ENCODE peak calls at places on chromosomes 12 and 14, in nine cellular contexts. One of them, this sample, is unnamed.

GRCh38 chr12:46983959-46984833 is 95.2 kb upstream of the PCED1B start:
- DNase-seq in NCI-H69: peak
- DNase-seq in astrocyte of the cerebellum: peak
- DNase-seq in pancreas: no peak
- DNase-seq in neuronal stem cell: peak
- DNase-seq in left ventricle myocardium inferior: no peak
- DNase-seq in IMR-90: peak
- DNase-seq in globus pallidus: peak
- DNase-seq in LoVo: peak
- DNase-seq in this sample: peak

GRCh38 chr12:108849653-108850052 is 7.7 kb downstream of the SSH1 start:
- DNase-seq in NCI-H69: peak
- DNase-seq in astrocyte of the cerebellum: no peak
- DNase-seq in pancreas: no peak
- DNase-seq in neuronal stem cell: no peak
- DNase-seq in left ventricle myocardium inferior: peak
- DNase-seq in IMR-90: no peak
- DNase-seq in globus pallidus: no peak
- DNase-seq in LoVo: no peak
- DNase-seq in this sample: peak

GRCh38 chr14:72433511-72433910 is 460.4 kb downstream of the DPF3 start:
- DNase-seq in NCI-H69: no peak
- DNase-seq in astrocyte of the cerebellum: peak
- DNase-seq in pancreas: no peak
- DNase-seq in neuronal stem cell: no peak
- DNase-seq in left ventricle myocardium inferior: no peak
- DNase-seq in IMR-90: peak
- DNase-seq in globus pallidus: no peak
- DNase-seq in LoVo: peak
- DNase-seq in this sample: peak

GRCh38 chr12:98838282-98838681 is 193.2 kb downstream of the APAF1 start:
- DNase-seq in NCI-H69: peak
- DNase-seq in astrocyte of the cerebellum: peak
- DNase-seq in pancreas: no peak
- DNase-seq in neuronal stem cell: no peak
- DNase-seq in left ventricle myocardium inferior: no peak
- DNase-seq in IMR-90: peak
- DNase-seq in globus pallidus: peak
- DNase-seq in LoVo: no peak
- DNase-seq in this sample: peak

GRCh38 chr12:71746983-71747611 is 7.6 kb upstream of the RAB21 start:
- DNase-seq in NCI-H69: peak
- DNase-seq in astrocyte of the cerebellum: peak
- DNase-seq in pancreas: no peak
- DNase-seq in neuronal stem cell: no peak
- DNase-seq in left ventricle myocardium inferior: no peak
- DNase-seq in IMR-90: peak
- DNase-seq in globus pallidus: peak
- DNase-seq in LoVo: peak
- DNase-seq in this sample: peak

GRCh38 chr14:80584638-80585505 is 356.7 kb downstream of the CEP128 start:
- DNase-seq in NCI-H69: peak
- DNase-seq in astrocyte of the cerebellum: no peak
- DNase-seq in pancreas: no peak
- DNase-seq in neuronal stem cell: no peak
- DNase-seq in left ventricle myocardium inferior: no peak
- DNase-seq in IMR-90: peak
- DNase-seq in globus pallidus: no peak
- DNase-seq in LoVo: peak
- DNase-seq in this sample: no peak

GRCh38 chr12:103182299-103182698 is 224.8 kb downstream of the ASCL1 start:
- DNase-seq in NCI-H69: no peak
- DNase-seq in astrocyte of the cerebellum: no peak
- DNase-seq in pancreas: no peak
- DNase-seq in neuronal stem cell: no peak
- DNase-seq in left ventricle myocardium inferior: no peak
- DNase-seq in IMR-90: no peak
- DNase-seq in globus pallidus: no peak
- DNase-seq in LoVo: no peak
- DNase-seq in this sample: no peak

GRCh38 chr14:51400142-51400541 is 160.1 kb downstream of the TMX1 start:
- DNase-seq in NCI-H69: no peak
- DNase-seq in astrocyte of the cerebellum: no peak
- DNase-seq in pancreas: no peak
- DNase-seq in neuronal stem cell: no peak
- DNase-seq in left ventricle myocardium inferior: no peak
- DNase-seq in IMR-90: peak
- DNase-seq in globus pallidus: no peak
- DNase-seq in LoVo: no peak
- DNase-seq in this sample: no peak

GRCh38 chr14:91947196-91948184 is at the start of gene FBLN5:
- DNase-seq in NCI-H69: peak
- DNase-seq in astrocyte of the cerebellum: peak
- DNase-seq in pancreas: peak
- DNase-seq in neuronal stem cell: peak
- DNase-seq in left ventricle myocardium inferior: peak
- DNase-seq in IMR-90: peak
- DNase-seq in globus pallidus: peak
- DNase-seq in LoVo: peak
- DNase-seq in this sample: peak

GRCh38 chr12:124466200-124467128 is 100.9 kb downstream of the NCOR2 start:
- DNase-seq in NCI-H69: no peak
- DNase-seq in astrocyte of the cerebellum: no peak
- DNase-seq in pancreas: no peak
- DNase-seq in neuronal stem cell: no peak
- DNase-seq in left ventricle myocardium inferior: peak
- DNase-seq in IMR-90: peak
- DNase-seq in globus pallidus: no peak
- DNase-seq in LoVo: no peak
- DNase-seq in this sample: peak

GRCh38 chr12:66964629-66965028 is 285.8 kb upstream of the GRIP1 start:
- DNase-seq in NCI-H69: no peak
- DNase-seq in astrocyte of the cerebellum: peak
- DNase-seq in pancreas: no peak
- DNase-seq in neuronal stem cell: no peak
- DNase-seq in left ventricle myocardium inferior: no peak
- DNase-seq in IMR-90: no peak
- DNase-seq in globus pallidus: no peak
- DNase-seq in LoVo: no peak
- DNase-seq in this sample: peak

GRCh38 chr12:87661770-87662402 is 367.3 kb downstream of the C12orf50 start:
- DNase-seq in NCI-H69: no peak
- DNase-seq in astrocyte of the cerebellum: no peak
- DNase-seq in pancreas: no peak
- DNase-seq in neuronal stem cell: no peak
- DNase-seq in left ventricle myocardium inferior: no peak
- DNase-seq in IMR-90: peak
- DNase-seq in globus pallidus: no peak
- DNase-seq in LoVo: peak
- DNase-seq in this sample: no peak

GRCh38 chr14:82501554-82501953 is 967.9 kb upstream of the SEL1L start:
- DNase-seq in NCI-H69: peak
- DNase-seq in astrocyte of the cerebellum: no peak
- DNase-seq in pancreas: no peak
- DNase-seq in neuronal stem cell: no peak
- DNase-seq in left ventricle myocardium inferior: no peak
- DNase-seq in IMR-90: no peak
- DNase-seq in globus pallidus: no peak
- DNase-seq in LoVo: no peak
- DNase-seq in this sample: no peak

GRCh38 chr14:105107781-105108515 is 42.7 kb upstream of the GPR132 start:
- DNase-seq in NCI-H69: peak
- DNase-seq in astrocyte of the cerebellum: no peak
- DNase-seq in pancreas: peak
- DNase-seq in neuronal stem cell: no peak
- DNase-seq in left ventricle myocardium inferior: no peak
- DNase-seq in IMR-90: no peak
- DNase-seq in globus pallidus: no peak
- DNase-seq in LoVo: no peak
- DNase-seq in this sample: no peak

GRCh38 chr14:103361868-103362267 is 23.3 kb upstream of the MARK3 start:
- DNase-seq in NCI-H69: no peak
- DNase-seq in astrocyte of the cerebellum: peak
- DNase-seq in pancreas: no peak
- DNase-seq in neuronal stem cell: no peak
- DNase-seq in left ventricle myocardium inferior: no peak
- DNase-seq in IMR-90: peak
- DNase-seq in globus pallidus: no peak
- DNase-seq in LoVo: peak
- DNase-seq in this sample: peak

GRCh38 chr12:123519151-123520001 is 14.1 kb downstream of the RILPL1 start:
- DNase-seq in NCI-H69: peak
- DNase-seq in astrocyte of the cerebellum: peak
- DNase-seq in pancreas: peak
- DNase-seq in neuronal stem cell: no peak
- DNase-seq in left ventricle myocardium inferior: peak
- DNase-seq in IMR-90: peak
- DNase-seq in globus pallidus: no peak
- DNase-seq in LoVo: no peak
- DNase-seq in this sample: peak

GRCh38 chr12:80936642-80937390 is 918 bp downstream of the LIN7A start:
- DNase-seq in NCI-H69: peak
- DNase-seq in astrocyte of the cerebellum: no peak
- DNase-seq in pancreas: peak
- DNase-seq in neuronal stem cell: peak
- DNase-seq in left ventricle myocardium inferior: peak
- DNase-seq in IMR-90: peak
- DNase-seq in globus pallidus: peak
- DNase-seq in LoVo: no peak
- DNase-seq in this sample: peak

GRCh38 chr14:26281280-26281998 is 316.4 kb downstream of the NOVA1 start:
- DNase-seq in NCI-H69: peak
- DNase-seq in astrocyte of the cerebellum: peak
- DNase-seq in pancreas: no peak
- DNase-seq in neuronal stem cell: no peak
- DNase-seq in left ventricle myocardium inferior: no peak
- DNase-seq in IMR-90: peak
- DNase-seq in globus pallidus: peak
- DNase-seq in LoVo: peak
- DNase-seq in this sample: peak

GRCh38 chr12:46473634-46474201 is 101.1 kb upstream of the SLC38A2 start:
- DNase-seq in NCI-H69: peak
- DNase-seq in astrocyte of the cerebellum: peak
- DNase-seq in pancreas: peak
- DNase-seq in neuronal stem cell: no peak
- DNase-seq in left ventricle myocardium inferior: peak
- DNase-seq in IMR-90: peak
- DNase-seq in globus pallidus: peak
- DNase-seq in LoVo: peak
- DNase-seq in this sample: peak

GRCh38 chr12:100295764-100296555 is 29.0 kb downstream of the SCYL2 start:
- DNase-seq in NCI-H69: peak
- DNase-seq in astrocyte of the cerebellum: no peak
- DNase-seq in pancreas: no peak
- DNase-seq in neuronal stem cell: no peak
- DNase-seq in left ventricle myocardium inferior: no peak
- DNase-seq in IMR-90: peak
- DNase-seq in globus pallidus: no peak
- DNase-seq in LoVo: no peak
- DNase-seq in this sample: peak

GRCh38 chr14:105060751-105061427 is 4.3 kb downstream of the GPR132 start:
- DNase-seq in NCI-H69: no peak
- DNase-seq in astrocyte of the cerebellum: no peak
- DNase-seq in pancreas: no peak
- DNase-seq in neuronal stem cell: no peak
- DNase-seq in left ventricle myocardium inferior: peak
- DNase-seq in IMR-90: no peak
- DNase-seq in globus pallidus: no peak
- DNase-seq in LoVo: no peak
- DNase-seq in this sample: no peak

GRCh38 chr14:95134304-95134933 is 22.9 kb downstream of the DICER1 start:
- DNase-seq in NCI-H69: no peak
- DNase-seq in astrocyte of the cerebellum: no peak
- DNase-seq in pancreas: no peak
- DNase-seq in neuronal stem cell: no peak
- DNase-seq in left ventricle myocardium inferior: no peak
- DNase-seq in IMR-90: peak
- DNase-seq in globus pallidus: no peak
- DNase-seq in LoVo: no peak
- DNase-seq in this sample: peak

GRCh38 chr12:21656931-21657335 is 709 bp downstream of the LDHB start:
- DNase-seq in NCI-H69: peak
- DNase-seq in astrocyte of the cerebellum: no peak
- DNase-seq in pancreas: peak
- DNase-seq in neuronal stem cell: peak
- DNase-seq in left ventricle myocardium inferior: peak
- DNase-seq in IMR-90: peak
- DNase-seq in globus pallidus: peak
- DNase-seq in LoVo: peak
- DNase-seq in this sample: peak

GRCh38 chr14:100989924-100990323 is 86.4 kb upstream of the RTL1 start:
- DNase-seq in NCI-H69: no peak
- DNase-seq in astrocyte of the cerebellum: no peak
- DNase-seq in pancreas: no peak
- DNase-seq in neuronal stem cell: no peak
- DNase-seq in left ventricle myocardium inferior: no peak
- DNase-seq in IMR-90: peak
- DNase-seq in globus pallidus: no peak
- DNase-seq in LoVo: no peak
- DNase-seq in this sample: peak

GRCh38 chr12:94867066-94867855 is 136.2 kb downstream of the NDUFA12 start:
- DNase-seq in NCI-H69: no peak
- DNase-seq in astrocyte of the cerebellum: no peak
- DNase-seq in pancreas: no peak
- DNase-seq in neuronal stem cell: no peak
- DNase-seq in left ventricle myocardium inferior: no peak
- DNase-seq in IMR-90: peak
- DNase-seq in globus pallidus: no peak
- DNase-seq in LoVo: no peak
- DNase-seq in this sample: peak

GRCh38 chr12:65878540-65878939 is 54.3 kb downstream of the HMGA2 start:
- DNase-seq in NCI-H69: no peak
- DNase-seq in astrocyte of the cerebellum: no peak
- DNase-seq in pancreas: no peak
- DNase-seq in neuronal stem cell: no peak
- DNase-seq in left ventricle myocardium inferior: no peak
- DNase-seq in IMR-90: no peak
- DNase-seq in globus pallidus: no peak
- DNase-seq in LoVo: peak
- DNase-seq in this sample: peak

GRCh38 chr14:92759300-92759678 is 10.9 kb upstream of the LGMN start:
- DNase-seq in NCI-H69: peak
- DNase-seq in astrocyte of the cerebellum: no peak
- DNase-seq in pancreas: no peak
- DNase-seq in neuronal stem cell: no peak
- DNase-seq in left ventricle myocardium inferior: no peak
- DNase-seq in IMR-90: peak
- DNase-seq in globus pallidus: no peak
- DNase-seq in LoVo: no peak
- DNase-seq in this sample: peak

GRCh38 chr14:93096923-93097322 is 18.8 kb downstream of the ITPK1 start:
- DNase-seq in NCI-H69: no peak
- DNase-seq in astrocyte of the cerebellum: no peak
- DNase-seq in pancreas: no peak
- DNase-seq in neuronal stem cell: no peak
- DNase-seq in left ventricle myocardium inferior: peak
- DNase-seq in IMR-90: no peak
- DNase-seq in globus pallidus: no peak
- DNase-seq in LoVo: no peak
- DNase-seq in this sample: no peak

GRCh38 chr12:72277415-72277814 is 5.2 kb downstream of the TRHDE start:
- DNase-seq in NCI-H69: peak
- DNase-seq in astrocyte of the cerebellum: no peak
- DNase-seq in pancreas: no peak
- DNase-seq in neuronal stem cell: no peak
- DNase-seq in left ventricle myocardium inferior: no peak
- DNase-seq in IMR-90: peak
- DNase-seq in globus pallidus: no peak
- DNase-seq in LoVo: no peak
- DNase-seq in this sample: no peak

GRCh38 chr14:90491868-90492560 is 95.2 kb downstream of the CALM1 start:
- DNase-seq in NCI-H69: no peak
- DNase-seq in astrocyte of the cerebellum: no peak
- DNase-seq in pancreas: no peak
- DNase-seq in neuronal stem cell: no peak
- DNase-seq in left ventricle myocardium inferior: no peak
- DNase-seq in IMR-90: no peak
- DNase-seq in globus pallidus: no peak
- DNase-seq in LoVo: no peak
- DNase-seq in this sample: no peak

GRCh38 chr12:58877243-58877743 is 43.0 kb downstream of the LRIG3 start:
- DNase-seq in NCI-H69: peak
- DNase-seq in astrocyte of the cerebellum: peak
- DNase-seq in pancreas: peak
- DNase-seq in neuronal stem cell: no peak
- DNase-seq in left ventricle myocardium inferior: no peak
- DNase-seq in IMR-90: peak
- DNase-seq in globus pallidus: no peak
- DNase-seq in LoVo: peak
- DNase-seq in this sample: peak

This sample was measured in choroid plexus epithelial cell.